ENCODE peak calls at places on chromosomes 12 and 14, in seven cellular contexts. F, P, A, N, J, S and D are unnamed samples.
A peak's percentile ranks its signal among the peaks of the same experiment; 100 is the strongest.

GRCh38 chr12:67482751-67483661 is 165.5 kb upstream of the DYRK2 start:
- DNase-seq in F (peak; percentile 46), N (peak; percentile 22), A (peak; percentile 24), J (peak; percentile 3), P (peak; percentile 88), S (no peak), D (peak; percentile 4)

GRCh38 chr12:71795901-71796300 is 41.2 kb downstream of the RAB21 start:
- DNase-seq in N (no peak), F (no peak), S (no peak), J (no peak), A (no peak), P (no peak), D (no peak)

GRCh38 chr12:120369476-120370342 is 745 bp upstream of the MSI1 start:
- DNase-seq in F (no peak), N (no peak), S (no peak), J (no peak), A (no peak), P (no peak), D (no peak)

GRCh38 chr14:63344336-63344735 is 25.6 kb upstream of the GPHB5 start:
- DNase-seq in J (no peak), P (no peak), N (no peak), A (no peak), S (no peak), F (no peak), D (no peak)

GRCh38 chr12:91958816-91959215 is 186.8 kb downstream of the BTG1 start:
- DNase-seq in F (no peak), J (no peak), A (peak; percentile 70), N (no peak), P (no peak), S (no peak), D (no peak)

GRCh38 chr12:51254592-51254991 is 15.6 kb downstream of the SMAGP start:
- DNase-seq in J (no peak), A (no peak), S (no peak), N (no peak), F (no peak), P (no peak), D (no peak)

GRCh38 chr12:107103516-107103915 is 10.2 kb upstream of the CRY1 start:
- DNase-seq in P (no peak), A (no peak), S (no peak), N (no peak), F (no peak), J (no peak), D (no peak)

GRCh38 chr12:54683388-54683787 is 35.2 kb upstream of the DCD start:
- DNase-seq in F (no peak), S (no peak), A (no peak), N (no peak), J (no peak), P (no peak), D (no peak)

GRCh38 chr12:6958609-6959375 is 7.6 kb downstream of the PTPN6 start:
- DNase-seq in S (no peak), J (peak; percentile 16), F (no peak), A (no peak), P (peak; percentile 85), N (peak; percentile 78), D (peak; percentile 84)

GRCh38 chr12:23222801-23223200 is 597.8 kb downstream of the ETNK1 start:
- DNase-seq in F (no peak), N (no peak), J (no peak), A (no peak), S (no peak), P (no peak), D (no peak)

GRCh38 chr12:99618657-99619056 is 28.9 kb upstream of the GARIN6 start:
- DNase-seq in P (no peak), F (no peak), A (no peak), S (no peak), J (no peak), N (no peak), D (no peak)

GRCh38 chr14:33592298-33592697 is 358.6 kb downstream of the EGLN3 start:
- DNase-seq in S (no peak), N (no peak), F (no peak), A (peak; percentile 52), P (no peak), J (no peak), D (no peak)

GRCh38 chr12:132686831-132687210 is 321 bp downstream of the POLE start:
- DNase-seq in A (no peak), J (peak; percentile 84), N (no peak), F (no peak), P (peak; percentile 37), S (no peak), D (no peak)

GRCh38 chr14:64823305-64823985 is 56.3 kb downstream of the SPTB start:
- DNase-seq in J (peak; percentile 89), P (peak; percentile 79), S (peak; percentile 70), A (peak; percentile 56), N (peak; percentile 84), F (peak; percentile 22), D (peak; percentile 86)

GRCh38 chr12:125050446-125050845 is 14.8 kb upstream of the AACS start:
- DNase-seq in F (no peak), N (no peak), P (peak; percentile 20), S (no peak), A (no peak), J (no peak), D (no peak)

GRCh38 chr14:51996148-51996746 is 6.9 kb downstream of the RTRAF start:
- DNase-seq in F (no peak), S (no peak), N (no peak), P (peak; percentile 15), J (no peak), A (peak; percentile 78), D (no peak)

GRCh38 chr12:14171111-14171510 is 189.7 kb upstream of the GRIN2B start:
- DNase-seq in F (no peak), N (peak; percentile 73), A (no peak), P (no peak), S (no peak), J (no peak), D (peak; percentile 60)

GRCh38 chr14:95185452-95186392 is 28.4 kb upstream of the DICER1 start:
- DNase-seq in S (no peak), N (no peak), F (no peak), P (no peak), A (peak; percentile 79), J (no peak), D (no peak)

GRCh38 chr14:26765768-26766550 is 168.1 kb upstream of the NOVA1 start:
- DNase-seq in S (no peak), P (no peak), N (no peak), F (no peak), A (peak; percentile 99), J (no peak), D (no peak)

GRCh38 chr12:67655829-67656614 is 7.5 kb downstream of the DYRK2 start:
- DNase-seq in N (no peak), A (no peak), S (no peak), J (no peak), F (no peak), P (no peak), D (no peak)

GRCh38 chr14:31070431-31070830 is 44.3 kb upstream of the STRN3 start:
- DNase-seq in N (no peak), F (no peak), A (peak; percentile 74), J (no peak), P (no peak), S (no peak), D (no peak)

GRCh38 chr12:52514471-52515318 is 5.5 kb downstream of the KRT5 start:
- DNase-seq in S (peak; percentile 7), J (no peak), F (no peak), N (no peak), A (no peak), P (no peak), D (no peak)

GRCh38 chr12:78470354-78471195 is 394.0 kb upstream of the SYT1 start:
- DNase-seq in P (peak; percentile 11), S (no peak), F (no peak), N (no peak), J (peak; percentile 6), A (peak; percentile 60), D (no peak)

GRCh38 chr14:61151276-61151675 is 129.9 kb downstream of the TMEM30B start:
- DNase-seq in A (peak; percentile 86), P (no peak), S (no peak), N (no peak), J (no peak), F (no peak), D (no peak)

GRCh38 chr12:132329036-132329738 is at the start of gene GALNT9:
- DNase-seq in F (no peak), A (no peak), S (peak; percentile 60), N (no peak), P (peak; percentile 20), J (no peak), D (no peak)

DNA sequence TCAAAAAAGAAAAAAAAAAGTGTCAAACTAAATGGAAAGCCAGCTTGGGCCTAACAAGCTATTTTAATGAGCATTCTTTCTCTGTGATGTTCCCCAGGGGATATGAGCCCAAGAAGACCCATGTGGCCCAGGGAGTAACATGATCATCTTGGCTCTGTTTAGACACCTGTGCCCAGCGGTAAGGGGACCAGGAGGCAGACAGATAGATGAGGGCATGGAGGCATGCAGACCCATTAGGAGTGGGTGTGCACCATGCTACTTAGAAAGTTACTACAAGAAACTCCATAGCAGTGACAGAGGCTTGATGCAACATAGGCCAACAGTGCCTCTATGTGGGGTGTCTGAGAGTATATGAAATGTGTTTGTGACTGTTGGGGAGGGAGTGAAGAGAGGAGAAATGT is 3.1 kb upstream of the CREBL2 start:
- DNase-seq in A (no peak), P (peak; percentile 35), J (no peak), S (no peak), N (peak; percentile 59), F (no peak), D (peak; percentile 59)
- TF ChIP-seq CTCF in A (no peak), P (no peak), J (no peak), S (no peak), N (peak; percentile 16), F (no peak), D (peak; percentile 58)

GRCh38 chr12:108563804-108564151 is 1.4 kb downstream of the ISCU start:
- DNase-seq in S (no peak), N (no peak), P (no peak), A (no peak), J (no peak), F (no peak), D (no peak)
- TF ChIP-seq CTCF in S (no peak), N (no peak), P (peak; percentile 60), A (no peak), J (no peak), F (no peak), D (no peak)

DNA sequence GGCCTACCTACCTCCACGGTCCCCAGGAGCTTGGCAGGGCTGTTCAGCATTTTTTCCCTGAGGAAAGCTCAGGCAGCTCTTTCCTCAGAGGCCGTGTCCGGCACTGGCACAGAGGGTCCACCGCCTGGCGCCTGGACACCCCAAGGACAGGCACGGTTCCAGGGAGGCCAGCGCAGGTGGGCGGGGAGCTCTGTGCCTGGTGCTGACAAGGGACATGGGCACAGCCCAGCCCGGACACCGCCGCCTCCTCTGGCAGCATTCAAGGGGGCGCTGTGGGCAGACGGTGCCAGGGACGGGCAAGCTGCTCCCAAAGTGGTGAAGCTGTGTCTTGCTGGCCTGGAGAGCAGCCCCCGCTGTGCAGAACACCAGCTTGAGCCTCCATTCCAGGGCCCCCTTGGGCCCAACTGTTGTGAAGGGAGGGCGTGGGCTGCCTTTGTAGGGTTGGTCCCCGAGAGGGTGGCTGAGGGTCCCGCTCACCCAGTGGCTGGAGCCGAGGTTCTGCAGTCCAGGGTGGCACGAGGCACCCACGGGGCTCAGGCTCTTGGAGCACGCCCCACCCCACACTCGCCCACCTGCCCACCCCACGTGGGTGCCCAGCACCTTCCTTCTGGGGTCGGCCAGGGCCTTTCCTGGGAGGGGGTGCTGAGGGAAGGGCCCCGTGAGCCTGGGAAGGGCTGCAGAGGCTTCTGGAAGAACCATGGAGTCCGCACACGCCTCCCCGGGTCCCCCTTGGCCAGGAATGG is 29.3 kb upstream of the TEX22 start:
- DNase-seq in N (no peak), P (no peak), S (no peak), F (no peak), J (no peak), A (no peak), D (no peak)
- TF ChIP-seq CTCF in N (no peak), P (no peak), S (no peak), F (no peak), J (no peak), A (no peak), D (no peak)

GRCh38 chr12:3628629-3629028 is 124.3 kb downstream of the CRACR2A start:
- DNase-seq in F (no peak), N (no peak), P (no peak), A (no peak), J (peak; percentile 34), S (no peak), D (no peak)
- TF ChIP-seq CTCF in F (no peak), N (no peak), P (no peak), A (no peak), J (peak; percentile 17), S (no peak), D (no peak)